ENCODE peak calls at places on chromosomes 1 and 21, in nine cellular contexts. One of them, this sample, is unnamed.

GRCh38 chr1:196377811-196378210 is 230.4 kb downstream of the KCNT2 start:
- DNase-seq in IMR-90: no peak
- DNase-seq in MM.1S: no peak
- DNase-seq in kidney: no peak
- DNase-seq in astrocyte of the cerebellum: no peak
- DNase-seq in AG04450: no peak
- DNase-seq in breast epithelium: no peak
- DNase-seq in cardiac muscle cell: no peak
- DNase-seq in right atrium auricular region: no peak
- DNase-seq in this sample: no peak

GRCh38 chr1:67847466-67847865 is 14.2 kb upstream of the GNG12 start:
- DNase-seq in IMR-90: peak
- DNase-seq in MM.1S: no peak
- DNase-seq in kidney: no peak
- DNase-seq in astrocyte of the cerebellum: no peak
- DNase-seq in AG04450: no peak
- DNase-seq in breast epithelium: no peak
- DNase-seq in cardiac muscle cell: no peak
- DNase-seq in right atrium auricular region: no peak
- DNase-seq in this sample: no peak

GRCh38 chr1:5390497-5390896 is 601.7 kb downstream of the NPHP4 start:
- DNase-seq in IMR-90: no peak
- DNase-seq in MM.1S: no peak
- DNase-seq in kidney: no peak
- DNase-seq in astrocyte of the cerebellum: no peak
- DNase-seq in AG04450: no peak
- DNase-seq in breast epithelium: no peak
- DNase-seq in cardiac muscle cell: no peak
- DNase-seq in right atrium auricular region: no peak
- DNase-seq in this sample: no peak

GRCh38 chr1:87048237-87048636 is 133.8 kb downstream of the HS2ST1 start:
- DNase-seq in IMR-90: no peak
- DNase-seq in MM.1S: no peak
- DNase-seq in kidney: no peak
- DNase-seq in astrocyte of the cerebellum: no peak
- DNase-seq in AG04450: no peak
- DNase-seq in breast epithelium: no peak
- DNase-seq in cardiac muscle cell: no peak
- DNase-seq in right atrium auricular region: no peak
- DNase-seq in this sample: no peak

GRCh38 chr1:7313081-7313546 is 458.0 kb upstream of the VAMP3 start:
- DNase-seq in IMR-90: peak
- DNase-seq in MM.1S: no peak
- DNase-seq in kidney: no peak
- DNase-seq in astrocyte of the cerebellum: no peak
- DNase-seq in AG04450: no peak
- DNase-seq in breast epithelium: no peak
- DNase-seq in cardiac muscle cell: no peak
- DNase-seq in right atrium auricular region: no peak
- DNase-seq in this sample: no peak

GRCh38 chr1:99181892-99182291 is 82.4 kb upstream of the PLPPR4 start:
- DNase-seq in IMR-90: no peak
- DNase-seq in MM.1S: no peak
- DNase-seq in kidney: no peak
- DNase-seq in astrocyte of the cerebellum: no peak
- DNase-seq in AG04450: no peak
- DNase-seq in breast epithelium: no peak
- DNase-seq in cardiac muscle cell: no peak
- DNase-seq in right atrium auricular region: no peak
- DNase-seq in this sample: no peak

GRCh38 chr1:182885591-182885990 is 46.4 kb downstream of the DHX9 start:
- DNase-seq in IMR-90: no peak
- DNase-seq in MM.1S: no peak
- DNase-seq in kidney: no peak
- DNase-seq in astrocyte of the cerebellum: no peak
- DNase-seq in AG04450: no peak
- DNase-seq in breast epithelium: no peak
- DNase-seq in cardiac muscle cell: no peak
- DNase-seq in right atrium auricular region: no peak
- DNase-seq in this sample: no peak

GRCh38 chr1:117198097-117198496 is 12.6 kb downstream of the VTCN1 start:
- DNase-seq in IMR-90: no peak
- DNase-seq in MM.1S: no peak
- DNase-seq in kidney: no peak
- DNase-seq in astrocyte of the cerebellum: no peak
- DNase-seq in AG04450: no peak
- DNase-seq in breast epithelium: no peak
- DNase-seq in cardiac muscle cell: no peak
- DNase-seq in right atrium auricular region: no peak
- DNase-seq in this sample: no peak

GRCh38 chr1:1024421-1025415 is 4.8 kb downstream of the AGRN start:
- DNase-seq in IMR-90: no peak
- DNase-seq in MM.1S: no peak
- DNase-seq in kidney: peak
- DNase-seq in astrocyte of the cerebellum: no peak
- DNase-seq in AG04450: no peak
- DNase-seq in breast epithelium: peak
- DNase-seq in cardiac muscle cell: peak
- DNase-seq in right atrium auricular region: no peak
- DNase-seq in this sample: no peak

GRCh38 chr1:109927908-109928307 is 17.3 kb downstream of the CSF1 start:
- DNase-seq in IMR-90: peak
- DNase-seq in MM.1S: no peak
- DNase-seq in kidney: peak
- DNase-seq in astrocyte of the cerebellum: peak
- DNase-seq in AG04450: no peak
- DNase-seq in breast epithelium: peak
- DNase-seq in cardiac muscle cell: no peak
- DNase-seq in right atrium auricular region: peak
- DNase-seq in this sample: no peak

GRCh38 chr1:61255324-61255703 is 173.0 kb downstream of the NFIA start:
- DNase-seq in IMR-90: no peak
- DNase-seq in MM.1S: no peak
- DNase-seq in kidney: no peak
- DNase-seq in astrocyte of the cerebellum: peak
- DNase-seq in AG04450: no peak
- DNase-seq in breast epithelium: no peak
- DNase-seq in cardiac muscle cell: no peak
- DNase-seq in right atrium auricular region: no peak
- DNase-seq in this sample: no peak

GRCh38 chr1:246161626-246162025 is 345.5 kb downstream of the SMYD3 start:
- DNase-seq in IMR-90: peak
- DNase-seq in MM.1S: no peak
- DNase-seq in kidney: no peak
- DNase-seq in astrocyte of the cerebellum: peak
- DNase-seq in AG04450: peak
- DNase-seq in breast epithelium: no peak
- DNase-seq in cardiac muscle cell: no peak
- DNase-seq in right atrium auricular region: no peak
- DNase-seq in this sample: peak

GRCh38 chr1:227166559-227166958 is 151.7 kb downstream of the CDC42BPA start:
- DNase-seq in IMR-90: no peak
- DNase-seq in MM.1S: no peak
- DNase-seq in kidney: no peak
- DNase-seq in astrocyte of the cerebellum: no peak
- DNase-seq in AG04450: no peak
- DNase-seq in breast epithelium: no peak
- DNase-seq in cardiac muscle cell: no peak
- DNase-seq in right atrium auricular region: no peak
- DNase-seq in this sample: no peak

GRCh38 chr1:182015360-182015759 is 46.2 kb downstream of the ZNF648 start:
- DNase-seq in IMR-90: no peak
- DNase-seq in MM.1S: no peak
- DNase-seq in kidney: no peak
- DNase-seq in astrocyte of the cerebellum: no peak
- DNase-seq in AG04450: no peak
- DNase-seq in breast epithelium: no peak
- DNase-seq in cardiac muscle cell: no peak
- DNase-seq in right atrium auricular region: no peak
- DNase-seq in this sample: no peak

GRCh38 chr1:10152709-10153284 is 57.6 kb upstream of the KIF1B start:
- DNase-seq in IMR-90: peak
- DNase-seq in MM.1S: peak
- DNase-seq in kidney: no peak
- DNase-seq in astrocyte of the cerebellum: peak
- DNase-seq in AG04450: peak
- DNase-seq in breast epithelium: no peak
- DNase-seq in cardiac muscle cell: peak
- DNase-seq in right atrium auricular region: no peak
- DNase-seq in this sample: peak

GRCh38 chr1:10063878-10064277 is 31.1 kb downstream of the UBE4B start:
- DNase-seq in IMR-90: no peak
- DNase-seq in MM.1S: no peak
- DNase-seq in kidney: no peak
- DNase-seq in astrocyte of the cerebellum: no peak
- DNase-seq in AG04450: no peak
- DNase-seq in breast epithelium: peak
- DNase-seq in cardiac muscle cell: no peak
- DNase-seq in right atrium auricular region: no peak
- DNase-seq in this sample: no peak

GRCh38 chr1:36366091-36366661 is 19.5 kb downstream of the STK40 start:
- DNase-seq in IMR-90: peak
- DNase-seq in MM.1S: no peak
- DNase-seq in kidney: no peak
- DNase-seq in astrocyte of the cerebellum: no peak
- DNase-seq in AG04450: no peak
- DNase-seq in breast epithelium: no peak
- DNase-seq in cardiac muscle cell: no peak
- DNase-seq in right atrium auricular region: no peak
- DNase-seq in this sample: no peak
- TF ChIP-seq CTCF in IMR-90: peak
- TF ChIP-seq CTCF in MM.1S: no peak
- TF ChIP-seq CTCF in kidney: no peak
- TF ChIP-seq CTCF in astrocyte of the cerebellum: peak
- TF ChIP-seq CTCF in AG04450: peak
- TF ChIP-seq CTCF in breast epithelium: no peak
- TF ChIP-seq CTCF in cardiac muscle cell: peak
- TF ChIP-seq CTCF in right atrium auricular region: no peak
- TF ChIP-seq CTCF in this sample: no peak

DNA sequence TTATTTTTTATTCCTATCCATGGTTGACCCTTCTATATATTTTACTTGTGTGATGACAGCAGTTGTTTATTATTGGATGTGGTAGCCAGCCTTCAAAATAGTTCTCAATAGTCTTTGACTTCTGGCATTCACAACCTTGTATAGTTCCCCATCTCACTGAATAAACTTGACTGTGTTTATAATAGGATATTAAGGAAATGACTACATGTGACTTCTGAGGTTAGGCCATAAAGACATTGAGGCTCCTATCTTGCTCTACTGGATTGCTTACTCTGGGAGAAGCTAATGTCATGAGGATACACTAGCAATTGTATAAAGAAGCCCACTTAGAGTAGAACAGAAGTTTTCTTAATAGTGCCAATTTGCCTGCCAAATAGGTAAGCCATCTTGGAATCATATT is 231.8 kb downstream of the NEGR1 start:
- DNase-seq in IMR-90: no peak
- DNase-seq in MM.1S: no peak
- DNase-seq in kidney: no peak
- DNase-seq in astrocyte of the cerebellum: no peak
- DNase-seq in AG04450: no peak
- DNase-seq in breast epithelium: no peak
- DNase-seq in cardiac muscle cell: no peak
- DNase-seq in right atrium auricular region: no peak
- DNase-seq in this sample: no peak
- H3K4me3 ChIP-seq in IMR-90: no peak
- H3K4me3 ChIP-seq in MM.1S: no peak
- H3K4me3 ChIP-seq in kidney: no peak
- H3K4me3 ChIP-seq in astrocyte of the cerebellum: no peak
- H3K4me3 ChIP-seq in AG04450: no peak
- H3K4me3 ChIP-seq in breast epithelium: no peak
- H3K4me3 ChIP-seq in cardiac muscle cell: no peak
- H3K4me3 ChIP-seq in right atrium auricular region: no peak
- H3K4me3 ChIP-seq in this sample: no peak

GRCh38 chr1:192474080-192474683 is 101.4 kb upstream of the RGS1 start:
- DNase-seq in IMR-90: peak
- DNase-seq in MM.1S: peak
- DNase-seq in kidney: no peak
- DNase-seq in astrocyte of the cerebellum: no peak
- DNase-seq in AG04450: no peak
- DNase-seq in breast epithelium: no peak
- DNase-seq in cardiac muscle cell: peak
- DNase-seq in right atrium auricular region: no peak
- DNase-seq in this sample: no peak

GRCh38 chr1:192476802-192477298 is 98.7 kb upstream of the RGS1 start:
- DNase-seq in IMR-90: peak
- DNase-seq in MM.1S: no peak
- DNase-seq in kidney: no peak
- DNase-seq in astrocyte of the cerebellum: no peak
- DNase-seq in AG04450: no peak
- DNase-seq in breast epithelium: no peak
- DNase-seq in cardiac muscle cell: no peak
- DNase-seq in right atrium auricular region: peak
- DNase-seq in this sample: no peak

GRCh38 chr1:192475329-192475728 is 100.2 kb upstream of the RGS1 start:
- DNase-seq in IMR-90: no peak
- DNase-seq in MM.1S: no peak
- DNase-seq in kidney: no peak
- DNase-seq in astrocyte of the cerebellum: no peak
- DNase-seq in AG04450: no peak
- DNase-seq in breast epithelium: no peak
- DNase-seq in cardiac muscle cell: no peak
- DNase-seq in right atrium auricular region: no peak
- DNase-seq in this sample: no peak

GRCh38 chr1:192475970-192476369 is 99.6 kb upstream of the RGS1 start:
- DNase-seq in IMR-90: no peak
- DNase-seq in MM.1S: no peak
- DNase-seq in kidney: no peak
- DNase-seq in astrocyte of the cerebellum: no peak
- DNase-seq in AG04450: no peak
- DNase-seq in breast epithelium: no peak
- DNase-seq in cardiac muscle cell: no peak
- DNase-seq in right atrium auricular region: no peak
- DNase-seq in this sample: no peak

DNA sequence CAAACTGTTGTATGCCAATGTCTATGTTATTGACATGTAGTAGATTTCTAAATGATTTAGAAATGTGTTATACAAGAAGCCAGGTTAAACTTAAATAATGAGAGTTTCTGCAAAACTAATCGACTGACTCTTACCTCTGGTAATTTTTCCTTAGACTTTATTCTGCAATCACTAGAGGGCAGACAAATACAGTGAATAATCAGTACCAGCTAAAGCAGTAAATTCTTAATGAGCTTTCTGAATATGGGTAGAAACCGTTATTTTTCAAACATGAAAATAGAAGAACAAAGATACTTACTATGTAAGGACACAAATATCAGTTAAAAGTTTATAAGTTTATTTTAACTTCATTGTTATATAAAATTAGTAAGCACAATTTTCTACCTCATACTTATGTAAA is 97.9 kb upstream of the RGS1 start:
- DNase-seq in IMR-90: peak
- DNase-seq in MM.1S: peak
- DNase-seq in kidney: no peak
- DNase-seq in astrocyte of the cerebellum: no peak
- DNase-seq in AG04450: no peak
- DNase-seq in breast epithelium: no peak
- DNase-seq in cardiac muscle cell: peak
- DNase-seq in right atrium auricular region: no peak
- DNase-seq in this sample: peak
- TF ChIP-seq CTCF in IMR-90: peak
- TF ChIP-seq CTCF in MM.1S: peak
- TF ChIP-seq CTCF in kidney: peak
- TF ChIP-seq CTCF in astrocyte of the cerebellum: peak
- TF ChIP-seq CTCF in AG04450: peak
- TF ChIP-seq CTCF in breast epithelium: peak
- TF ChIP-seq CTCF in cardiac muscle cell: peak
- TF ChIP-seq CTCF in right atrium auricular region: peak
- TF ChIP-seq CTCF in this sample: peak

GRCh38 chr21:43868461-43868860 is 3.4 kb downstream of the AGPAT3 start:
- DNase-seq in IMR-90: no peak
- DNase-seq in MM.1S: no peak
- DNase-seq in kidney: no peak
- DNase-seq in astrocyte of the cerebellum: no peak
- DNase-seq in AG04450: no peak
- DNase-seq in breast epithelium: no peak
- DNase-seq in cardiac muscle cell: no peak
- DNase-seq in right atrium auricular region: no peak
- DNase-seq in this sample: no peak
- H3K4me3 ChIP-seq in IMR-90: no peak
- H3K4me3 ChIP-seq in MM.1S: no peak
- H3K4me3 ChIP-seq in kidney: peak
- H3K4me3 ChIP-seq in astrocyte of the cerebellum: no peak
- H3K4me3 ChIP-seq in AG04450: no peak
- H3K4me3 ChIP-seq in breast epithelium: no peak
- H3K4me3 ChIP-seq in cardiac muscle cell: no peak
- H3K4me3 ChIP-seq in right atrium auricular region: no peak
- H3K4me3 ChIP-seq in this sample: no peak

This sample was measured in AG09309.